ENCODE peak calls at places on chromosomes 12 and 14, in five cellular contexts. N is mesendoderm, V is uterus, A is GM23338, K is psoas muscle. X is an unnamed sample.

GRCh38 chr12:108039794-108040193 is 89.3 kb upstream of the WSCD2 start:
- DNase-seq in V (no peak), K (no peak), A (no peak), N (no peak), X (no peak)

GRCh38 chr14:100982764-100983163 is 79.2 kb upstream of the RTL1 start:
- DNase-seq in V (no peak), N (no peak), A (no peak), K (no peak), X (no peak)

GRCh38 chr14:52397844-52398243 is 83.7 kb downstream of the PTGER2 start:
- DNase-seq in V (no peak), N (no peak), A (no peak), K (no peak), X (no peak)

GRCh38 chr14:89629383-89629782 is 212.3 kb upstream of the FOXN3 start:
- DNase-seq in K (no peak), V (no peak), N (no peak), A (peak; percentile 12), X (no peak)

GRCh38 chr12:77324763-77325468 is 259.5 kb upstream of the E2F7 start:
- DNase-seq in A (peak; percentile 94), K (peak; percentile 65), V (peak; percentile 36), N (peak; percentile 84), X (peak; percentile 62)

GRCh38 chr12:115020091-115020490 is 336.1 kb upstream of the TBX3 start:
- DNase-seq in A (no peak), K (no peak), V (no peak), N (no peak), X (no peak)

GRCh38 chr12:121637231-121637914 is 11.0 kb downstream of the ORAI1 start:
- DNase-seq in V (no peak), A (no peak), N (no peak), K (no peak), X (peak; percentile 27)

GRCh38 chr12:104740668-104741067 is 217.4 kb downstream of the SLC41A2 start:
- DNase-seq in K (no peak), N (no peak), V (no peak), A (no peak), X (no peak)

GRCh38 chr14:35144029-35144428 is 21.7 kb downstream of the PRORP start:
- DNase-seq in A (no peak), K (no peak), V (no peak), N (no peak), X (no peak)

GRCh38 chr14:103433902-103434563 is 48.8 kb downstream of the MARK3 start:
- DNase-seq in N (no peak), K (no peak), V (no peak), A (no peak), X (no peak)

GRCh38 chr12:96343347-96343954 is 56.8 kb downstream of the CDK17 start:
- DNase-seq in V (no peak), N (no peak), A (no peak), K (no peak), X (no peak)

GRCh38 chr12:68478516-68479260 is 132.0 kb upstream of the RAP1B start:
- DNase-seq in K (no peak), V (no peak), A (no peak), N (no peak), X (no peak)

GRCh38 chr12:22459872-22460490 is 84.4 kb downstream of the C2CD5 start:
- DNase-seq in A (peak; percentile 91), K (no peak), N (peak; percentile 77), V (no peak), X (no peak)

GRCh38 chr12:94954029-94954685 is 49.3 kb downstream of the NDUFA12 start:
- DNase-seq in V (no peak), K (no peak), N (no peak), A (no peak), X (no peak)

GRCh38 chr14:61813101-61813596 is 50.9 kb downstream of the SNAPC1 start:
- DNase-seq in A (peak; percentile 44), N (peak; percentile 6), K (no peak), V (no peak), X (no peak)

GRCh38 chr12:86006727-86007126 is 132.6 kb downstream of the NTS start:
- DNase-seq in V (no peak), K (no peak), A (no peak), N (no peak), X (no peak)

GRCh38 chr12:69726922-69727321 is 11.7 kb upstream of the RAB3IP start:
- DNase-seq in K (no peak), A (no peak), N (no peak), V (no peak), X (no peak)

GRCh38 chr14:25032092-25032784 is 17.7 kb downstream of the STXBP6 start:
- DNase-seq in K (no peak), V (no peak), A (peak; percentile 65), N (peak; percentile 55), X (no peak)

GRCh38 chr12:52280319-52280795 is 5.9 kb downstream of the KRT86 start:
- DNase-seq in V (peak; percentile 56), K (peak; percentile 65), N (no peak), A (no peak), X (no peak)

GRCh38 chr14:103281496-103282231 is 52.4 kb upstream of the EIF5 start:
- DNase-seq in V (peak; percentile 72), K (peak; percentile 31), N (peak; percentile 91), A (peak; percentile 82), X (no peak)

GRCh38 chr14:73026845-73027542 is at the start of gene ZFYVE1:
- DNase-seq in A (peak; percentile 100), N (peak; percentile 100), V (peak; percentile 96), K (peak; percentile 97), X (peak; percentile 97)

GRCh38 chr12:12157424-12157823 is 86.7 kb downstream of the BCL2L14 start:
- DNase-seq in V (no peak), A (no peak), N (no peak), K (no peak), X (no peak)
- H3K36me3 ChIP-seq in V (no peaks in the 10 kb centered on the region), A (peaks cover 29% of the 10 kb centered on the region), N (peaks cover 2% of the 10 kb centered on the region), K (no peaks in the 10 kb centered on the region), X (peaks cover 22% of the 10 kb centered on the region)

DNA sequence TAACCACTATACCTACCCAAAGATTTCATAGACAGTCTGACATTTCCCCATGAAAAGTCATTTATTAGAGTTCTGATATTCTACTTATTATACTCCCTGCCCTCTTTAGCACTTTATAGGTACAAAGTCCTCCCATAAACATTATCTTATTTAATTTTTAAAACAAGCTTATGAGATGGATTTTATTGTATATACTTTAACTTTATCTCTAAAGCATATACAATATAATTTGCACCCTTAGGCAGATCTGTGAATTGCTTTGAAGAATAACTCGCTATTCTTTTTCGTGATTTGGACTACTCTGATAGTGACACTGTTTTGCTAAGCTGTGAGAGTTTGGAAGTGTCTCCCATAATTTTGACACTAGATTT is 348.1 kb downstream of the RAD51B start:
- DNase-seq in N (no peak), K (no peak), V (no peak), A (no peak), X (no peak)
- H3K4me1 ChIP-seq in N (no peaks in the 10 kb centered on the region), K (peaks cover 23% of the 10 kb centered on the region), V (no peaks in the 10 kb centered on the region), A (no peaks in the 10 kb centered on the region), X (no peaks in the 10 kb centered on the region)

GRCh38 chr12:6527711-6528110 is 6.6 kb upstream of the GAPDH start:
- DNase-seq in N (no peak), K (no peak), V (no peak), A (no peak), X (no peak)

GRCh38 chr12:6530576-6531260 is 3.6 kb upstream of the GAPDH start:
- DNase-seq in A (no peak), K (no peak), V (no peak), N (no peak), X (no peak)

GRCh38 chr12:6526766-6527525 is 7.4 kb upstream of the GAPDH start:
- DNase-seq in K (no peak), N (no peak), A (no peak), V (no peak), X (no peak)

GRCh38 chr12:6528539-6529235 is 5.6 kb upstream of the GAPDH start:
- DNase-seq in N (peak; percentile 69), K (no peak), A (peak; percentile 47), V (no peak), X (no peak)

DNA sequence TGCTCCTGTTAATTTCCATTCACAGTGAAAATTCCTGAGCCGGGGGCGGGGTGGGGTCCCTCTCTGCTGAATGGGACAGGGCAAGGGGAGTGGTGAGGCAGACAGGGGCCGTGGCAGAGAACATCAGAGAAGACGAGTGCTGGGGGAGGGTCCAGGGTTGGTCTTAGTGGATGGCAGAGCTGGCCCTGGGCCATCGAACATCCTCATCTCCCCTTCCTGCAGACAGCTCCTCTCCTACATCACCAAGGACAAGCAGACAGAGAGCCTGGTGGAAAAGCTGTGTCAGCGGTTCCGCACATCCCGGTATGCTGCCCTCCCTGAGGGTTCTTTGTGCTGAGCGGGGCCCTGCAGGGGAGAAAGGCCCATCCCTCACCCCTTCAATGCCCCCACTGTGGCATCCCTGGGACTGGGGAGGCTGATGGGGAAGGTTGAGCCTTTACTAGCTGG is 5.0 kb upstream of the GAPDH start:
- DNase-seq in N (peak; percentile 61), V (no peak), A (no peak), K (no peak), X (no peak)
- H3K27ac ChIP-seq in N (peak overlapping the region; percentile 11), V (no peak overlapping the region), A (peak overlapping the region; percentile 47), K (no peak overlapping the region), X (no peak overlapping the region)

GRCh38 chr14:23028800-23029199 is 5.9 kb downstream of the PSMB5 start:
- DNase-seq in A (no peak), N (no peak), V (no peak), K (no peak), X (no peak)
- H3K36me3 ChIP-seq in A (peaks cover 66% of the 10 kb centered on the region), N (peaks cover 12% of the 10 kb centered on the region), V (no peaks in the 10 kb centered on the region), K (peaks cover 13% of the 10 kb centered on the region), X (peaks cover 94% of the 10 kb centered on the region)

GRCh38 chr14:84894254-84894653 is 635.7 kb upstream of the FLRT2 start:
- DNase-seq in V (no peak), N (no peak), K (no peak), A (no peak), X (no peak)

DNA sequence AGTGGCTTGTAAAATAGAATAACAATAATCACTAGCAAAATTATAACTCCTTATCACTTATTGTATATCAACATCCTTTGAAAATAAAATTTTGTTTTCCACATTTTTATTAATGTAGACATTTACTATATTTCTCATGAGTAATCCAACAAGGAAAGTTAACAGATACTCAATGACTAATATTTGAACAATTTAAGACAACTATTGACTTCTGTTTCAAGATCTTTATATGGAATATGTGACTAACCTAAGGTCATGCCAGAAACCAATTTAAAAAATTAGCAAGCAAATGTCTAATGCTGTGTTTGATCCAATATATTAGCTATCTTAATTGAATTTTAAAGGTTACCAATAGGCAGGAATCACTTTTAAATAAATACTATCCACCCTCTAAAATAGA is 638.5 kb upstream of the FLRT2 start:
- DNase-seq in K (no peak), A (no peak), N (no peak), V (no peak), X (no peak)
- H3K4me1 ChIP-seq in K (no peaks in the 10 kb centered on the region), A (no peaks in the 10 kb centered on the region), N (no peaks in the 10 kb centered on the region), V (no peaks in the 10 kb centered on the region), X (no peaks in the 10 kb centered on the region)

X was measured in heart right ventricle.